ENCODE peak calls at places on chromosomes 2 and 18, in eight cellular contexts. T is transverse colon; U is fibroblast of lung; D is progenitor cell of endocrine pancreas; S is T-helper 17 cell; C is activated naive CD8-positive, alpha-beta T cell treated with anti-CD3 and anti-CD28 coated beads for 36 hours; V is SHP77 treated with DMSO at 0.1 percent for 48 hours; M is iPS DF 6.9. Z is an unnamed sample.

GRCh38 chr2:164972216-164972615 is 16.9 kb upstream of the SLC38A11 start:
- DNase-seq in T (no peak), U (no peak), D (no peak), S (no peak), C (no peak), V (no peak), M (no peak), Z (no peak)

GRCh38 chr2:204691911-204692510 is 146.7 kb downstream of the PARD3B start:
- DNase-seq in T (peak), U (peak), D (peak), S (no peak), C (peak), V (peak), M (peak), Z (no peak)

GRCh38 chr2:70710276-70710675 is 57.7 kb downstream of the ADD2 start:
- DNase-seq in T (no peak), U (no peak), D (no peak), S (no peak), C (no peak), V (no peak), M (no peak), Z (no peak)

GRCh38 chr2:219689676-219690628 is 62.5 kb downstream of the SLC4A3 start:
- DNase-seq in T (peak), U (peak), D (no peak), S (no peak), C (peak), V (peak), M (no peak), Z (no peak)

GRCh38 chr18:74493689-74494088 is 2.5 kb upstream of the CNDP2 start:
- DNase-seq in T (peak), U (peak), D (no peak), S (peak), C (peak), V (peak), M (no peak), Z (no peak)

GRCh38 chr2:128521482-128521881 is 202.8 kb upstream of the HS6ST1 start:
- DNase-seq in T (no peak), U (no peak), D (no peak), S (no peak), C (no peak), V (no peak), M (no peak), Z (no peak)

GRCh38 chr18:70380915-70381896 is 92.4 kb downstream of the SOCS6 start:
- DNase-seq in T (peak), U (peak), D (no peak), S (no peak), C (no peak), V (peak), M (no peak), Z (no peak)

GRCh38 chr18:49547701-49548100 is 14.2 kb upstream of the LIPG start:
- DNase-seq in T (no peak), U (peak), D (no peak), S (no peak), C (no peak), V (no peak), M (no peak), Z (no peak)

GRCh38 chr18:21762181-21762772 is 21.7 kb downstream of the MIB1 start:
- DNase-seq in T (no peak), U (no peak), D (no peak), S (no peak), C (no peak), V (no peak), M (no peak), Z (no peak)

GRCh38 chr2:233974530-233975071 is 57.4 kb downstream of the TRPM8 start:
- DNase-seq in T (no peak), U (peak), D (no peak), S (no peak), C (peak), V (peak), M (no peak), Z (no peak)

GRCh38 chr2:86336350-86337234 is 834 bp downstream of the REEP1 start:
- DNase-seq in T (no peak), U (no peak), D (peak), S (no peak), C (peak), V (no peak), M (no peak), Z (no peak)

GRCh38 chr2:141109633-141110032 is 1021.2 kb downstream of the LRP1B start:
- DNase-seq in T (no peak), U (no peak), D (no peak), S (no peak), C (no peak), V (no peak), M (no peak), Z (no peak)

GRCh38 chr2:232523682-232524597 is 2.0 kb upstream of the CHRND start:
- DNase-seq in T (peak), U (peak), D (peak), S (no peak), C (peak), V (no peak), M (no peak), Z (peak)

GRCh38 chr2:105126353-105126752 is 88.5 kb downstream of the MRPS9 start:
- DNase-seq in T (no peak), U (no peak), D (no peak), S (no peak), C (no peak), V (no peak), M (no peak), Z (no peak)

GRCh38 chr2:231017250-231017636 is 20.1 kb upstream of the C2orf72 start:
- DNase-seq in T (no peak), U (no peak), D (no peak), S (no peak), C (no peak), V (no peak), M (no peak), Z (no peak)

GRCh38 chr18:46474487-46475366 is 182.3 kb downstream of the LOXHD1 start:
- DNase-seq in T (no peak), U (no peak), D (no peak), S (no peak), C (no peak), V (no peak), M (no peak), Z (no peak)

GRCh38 chr2:167054881-167055280 is 166.6 kb downstream of the XIRP2 start:
- DNase-seq in T (no peak), U (no peak), D (no peak), S (no peak), C (no peak), V (no peak), M (no peak), Z (no peak)

GRCh38 chr2:126886201-126886905 is 12.3 kb upstream of the TEX51 start:
- DNase-seq in T (peak), U (peak), D (peak), S (no peak), C (peak), V (no peak), M (peak), Z (peak)

GRCh38 chr2:23916727-23917458 is 10.0 kb downstream of the ATAD2B start:
- DNase-seq in T (no peak), U (no peak), D (no peak), S (no peak), C (peak), V (peak), M (no peak), Z (no peak)

GRCh38 chr18:77622009-77622692 is 372.5 kb downstream of the GALR1 start:
- DNase-seq in T (no peak), U (no peak), D (no peak), S (no peak), C (peak), V (no peak), M (no peak), Z (no peak)

GRCh38 chr2:41879367-41879871 is 168.4 kb upstream of the PKDCC start:
- DNase-seq in T (no peak), U (peak), D (peak), S (no peak), C (no peak), V (no peak), M (no peak), Z (no peak)

GRCh38 chr18:21179590-21180220 is 62.3 kb upstream of the GREB1L start:
- DNase-seq in T (peak), U (peak), D (peak), S (no peak), C (peak), V (peak), M (peak), Z (no peak)

GRCh38 chr2:231545105-231545902 is 15.1 kb upstream of the NMUR1 start:
- DNase-seq in T (peak), U (peak), D (no peak), S (no peak), C (peak), V (no peak), M (no peak), Z (no peak)

GRCh38 chr2:26913599-26914285 is 56.7 kb upstream of the MAPRE3 start:
- DNase-seq in T (no peak), U (no peak), D (no peak), S (no peak), C (no peak), V (no peak), M (no peak), Z (no peak)

GRCh38 chr2:226115102-226115831 is 684.4 kb downstream of the IRS1 start:
- DNase-seq in T (no peak), U (peak), D (no peak), S (no peak), C (no peak), V (no peak), M (no peak), Z (no peak)

GRCh38 chr18:51191139-51191717 is 6.3 kb downstream of the MEX3C start:
- DNase-seq in T (no peak), U (no peak), D (no peak), S (no peak), C (peak), V (no peak), M (no peak), Z (no peak)

GRCh38 chr2:133605031-133605773 is 36.9 kb upstream of the NCKAP5 start:
- DNase-seq in T (no peak), U (peak), D (no peak), S (no peak), C (no peak), V (no peak), M (no peak), Z (no peak)

GRCh38 chr18:54239091-54239490 is 14.6 kb upstream of the MBD2 start:
- DNase-seq in T (no peak), U (no peak), D (no peak), S (no peak), C (no peak), V (no peak), M (no peak), Z (no peak)

GRCh38 chr2:187365315-187365714 is 82.7 kb downstream of the CALCRL start:
- DNase-seq in T (no peak), U (no peak), D (no peak), S (no peak), C (no peak), V (no peak), M (no peak), Z (no peak)

GRCh38 chr2:160989778-160990177 is 170.4 kb upstream of the TANK start:
- DNase-seq in T (no peak), U (no peak), D (no peak), S (no peak), C (no peak), V (no peak), M (no peak), Z (no peak)

GRCh38 chr18:35934891-35935290 is 37.6 kb upstream of the RMP24 start:
- DNase-seq in T (no peak), U (no peak), D (no peak), S (no peak), C (no peak), V (no peak), M (no peak), Z (no peak)

GRCh38 chr2:2687745-2688144 is 356.7 kb upstream of the MYT1L start:
- DNase-seq in T (no peak), U (no peak), D (no peak), S (no peak), C (no peak), V (no peak), M (no peak), Z (no peak)

GRCh38 chr2:148926291-148926961 is 51.4 kb downstream of the KIF5C start:
- DNase-seq in T (peak), U (peak), D (no peak), S (peak), C (peak), V (no peak), M (peak), Z (peak)

GRCh38 chr2:174774828-174775227 is 10.6 kb upstream of the CHRNA1 start:
- DNase-seq in T (no peak), U (no peak), D (no peak), S (no peak), C (no peak), V (no peak), M (no peak), Z (no peak)

Z was measured in H1.